ENCODE peak calls at places on chromosomes 6 and 20, in five cellular contexts. One of them, this sample, is unnamed.

GRCh38 chr20:18090044-18090443 is 32.3 kb upstream of the OVOL2 start:
- DNase-seq in sigmoid colon: no peak
- DNase-seq in naive thymus-derived CD4-positive, alpha-beta T cell: no peak
- DNase-seq in IMR-90: no peak
- DNase-seq in Karpas-422: no peak
- DNase-seq in this sample: no peak

GRCh38 chr20:48965189-48965910 is 43.8 kb downstream of the ARFGEF2 start:
- DNase-seq in sigmoid colon: no peak
- DNase-seq in naive thymus-derived CD4-positive, alpha-beta T cell: no peak
- DNase-seq in IMR-90: peak; percentile 72
- DNase-seq in Karpas-422: no peak
- DNase-seq in this sample: peak; percentile 70

GRCh38 chr6:129598244-129599187 is 111.5 kb downstream of the ARHGAP18 start:
- DNase-seq in sigmoid colon: no peak
- DNase-seq in naive thymus-derived CD4-positive, alpha-beta T cell: peak; percentile 37
- DNase-seq in IMR-90: peak; percentile 84
- DNase-seq in Karpas-422: peak; percentile 87
- DNase-seq in this sample: peak; percentile 89

GRCh38 chr6:139010674-139011073 is 17.9 kb upstream of the ABRACL start:
- DNase-seq in sigmoid colon: no peak
- DNase-seq in naive thymus-derived CD4-positive, alpha-beta T cell: no peak
- DNase-seq in IMR-90: no peak
- DNase-seq in Karpas-422: no peak
- DNase-seq in this sample: no peak

GRCh38 chr6:16316741-16317251 is 78.4 kb downstream of the GMPR start:
- DNase-seq in sigmoid colon: no peak
- DNase-seq in naive thymus-derived CD4-positive, alpha-beta T cell: peak; percentile 58
- DNase-seq in IMR-90: peak; percentile 89
- DNase-seq in Karpas-422: peak; percentile 85
- DNase-seq in this sample: peak; percentile 72

GRCh38 chr20:48467622-48468021 is 360.2 kb downstream of the PREX1 start:
- DNase-seq in sigmoid colon: no peak
- DNase-seq in naive thymus-derived CD4-positive, alpha-beta T cell: no peak
- DNase-seq in IMR-90: no peak
- DNase-seq in Karpas-422: peak; percentile 61
- DNase-seq in this sample: no peak

GRCh38 chr6:34381086-34381485 is 11.4 kb downstream of the NUDT3 start:
- DNase-seq in sigmoid colon: no peak
- DNase-seq in naive thymus-derived CD4-positive, alpha-beta T cell: no peak
- DNase-seq in IMR-90: peak; percentile 61
- DNase-seq in Karpas-422: no peak
- DNase-seq in this sample: no peak

GRCh38 chr6:148455225-148455624 is 112.6 kb downstream of the SASH1 start:
- DNase-seq in sigmoid colon: no peak
- DNase-seq in naive thymus-derived CD4-positive, alpha-beta T cell: no peak
- DNase-seq in IMR-90: peak; percentile 90
- DNase-seq in Karpas-422: no peak
- DNase-seq in this sample: no peak

GRCh38 chr6:70823651-70824050 is 133.2 kb downstream of the B3GAT2 start:
- DNase-seq in sigmoid colon: no peak
- DNase-seq in naive thymus-derived CD4-positive, alpha-beta T cell: no peak
- DNase-seq in IMR-90: no peak
- DNase-seq in Karpas-422: no peak
- DNase-seq in this sample: no peak
- H3K4me1 ChIP-seq in sigmoid colon: no peaks in the 10 kb centered on the region
- H3K4me1 ChIP-seq in naive thymus-derived CD4-positive, alpha-beta T cell: no peaks in the 10 kb centered on the region
- H3K4me1 ChIP-seq in IMR-90: no peaks in the 10 kb centered on the region
- H3K4me1 ChIP-seq in Karpas-422: no peaks in the 10 kb centered on the region
- H3K4me1 ChIP-seq in this sample: peaks cover 18% of the 10 kb centered on the region

GRCh38 chr6:118212451-118213173 is 305.5 kb downstream of the SLC35F1 start:
- DNase-seq in sigmoid colon: no peak
- DNase-seq in naive thymus-derived CD4-positive, alpha-beta T cell: no peak
- DNase-seq in IMR-90: no peak
- DNase-seq in Karpas-422: no peak
- DNase-seq in this sample: no peak
- H3K4me3 ChIP-seq in sigmoid colon: no peak overlapping the region
- H3K4me3 ChIP-seq in naive thymus-derived CD4-positive, alpha-beta T cell: no peak overlapping the region
- H3K4me3 ChIP-seq in IMR-90: no peak overlapping the region
- H3K4me3 ChIP-seq in Karpas-422: no peak overlapping the region
- H3K4me3 ChIP-seq in this sample: no peak overlapping the region

GRCh38 chr6:87731818-87732661 is 30.0 kb upstream of the AKIRIN2 start:
- DNase-seq in sigmoid colon: peak; percentile 96
- DNase-seq in naive thymus-derived CD4-positive, alpha-beta T cell: peak; percentile 25
- DNase-seq in IMR-90: peak; percentile 86
- DNase-seq in Karpas-422: no peak
- DNase-seq in this sample: peak; percentile 97
- H3K4me1 ChIP-seq in sigmoid colon: no peaks in the 10 kb centered on the region
- H3K4me1 ChIP-seq in naive thymus-derived CD4-positive, alpha-beta T cell: no peaks in the 10 kb centered on the region
- H3K4me1 ChIP-seq in IMR-90: peaks cover 10% of the 10 kb centered on the region
- H3K4me1 ChIP-seq in Karpas-422: no peaks in the 10 kb centered on the region
- H3K4me1 ChIP-seq in this sample: peaks cover 22% of the 10 kb centered on the region

DNA sequence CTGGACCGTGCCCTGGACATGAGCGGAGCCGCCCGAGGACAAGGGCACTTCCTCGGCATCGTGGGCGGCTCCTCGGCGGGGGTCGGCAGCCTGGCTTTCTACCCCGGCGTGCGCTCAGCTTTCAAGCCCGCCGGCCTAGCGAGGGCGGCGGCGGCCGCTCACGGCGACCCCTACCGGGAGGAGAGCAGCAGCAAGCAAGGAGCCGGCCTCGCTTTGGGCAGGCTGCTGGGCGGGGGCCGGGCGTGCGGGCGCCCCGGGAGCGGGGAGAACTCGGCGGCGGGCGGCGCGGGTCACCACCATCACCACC is 6.7 kb downstream of the PRDM13 start:
- DNase-seq in sigmoid colon: no peak
- DNase-seq in naive thymus-derived CD4-positive, alpha-beta T cell: no peak
- DNase-seq in IMR-90: peak; percentile 18
- DNase-seq in Karpas-422: no peak
- DNase-seq in this sample: peak; percentile 26
- H3K4me3 ChIP-seq in sigmoid colon: peak overlapping the region; percentile 51
- H3K4me3 ChIP-seq in naive thymus-derived CD4-positive, alpha-beta T cell: no peak overlapping the region
- H3K4me3 ChIP-seq in IMR-90: peak overlapping the region; percentile 12
- H3K4me3 ChIP-seq in Karpas-422: no peak overlapping the region
- H3K4me3 ChIP-seq in this sample: peak overlapping the region; percentile 48

GRCh38 chr6:159982726-159983506 is 14.0 kb downstream of the IGF2R start:
- DNase-seq in sigmoid colon: no peak
- DNase-seq in naive thymus-derived CD4-positive, alpha-beta T cell: no peak
- DNase-seq in IMR-90: peak; percentile 33
- DNase-seq in Karpas-422: peak; percentile 52
- DNase-seq in this sample: peak; percentile 58

GRCh38 chr6:159983641-159984080 is 14.8 kb downstream of the IGF2R start:
- DNase-seq in sigmoid colon: no peak
- DNase-seq in naive thymus-derived CD4-positive, alpha-beta T cell: no peak
- DNase-seq in IMR-90: peak; percentile 51
- DNase-seq in Karpas-422: no peak
- DNase-seq in this sample: peak; percentile 44

GRCh38 chr6:159981171-159981571 is 12.3 kb downstream of the IGF2R start:
- DNase-seq in sigmoid colon: no peak
- DNase-seq in naive thymus-derived CD4-positive, alpha-beta T cell: no peak
- DNase-seq in IMR-90: no peak
- DNase-seq in Karpas-422: no peak
- DNase-seq in this sample: no peak

GRCh38 chr6:159980474-159980873 is 11.6 kb downstream of the IGF2R start:
- DNase-seq in sigmoid colon: no peak
- DNase-seq in naive thymus-derived CD4-positive, alpha-beta T cell: no peak
- DNase-seq in IMR-90: no peak
- DNase-seq in Karpas-422: no peak
- DNase-seq in this sample: no peak

GRCh38 chr6:159981591-159982245 is 12.8 kb downstream of the IGF2R start:
- DNase-seq in sigmoid colon: peak; percentile 69
- DNase-seq in naive thymus-derived CD4-positive, alpha-beta T cell: peak; percentile 43
- DNase-seq in IMR-90: peak; percentile 91
- DNase-seq in Karpas-422: peak; percentile 51
- DNase-seq in this sample: peak; percentile 37
- H3K4me1 ChIP-seq in sigmoid colon: no peaks in the 10 kb centered on the region
- H3K4me1 ChIP-seq in naive thymus-derived CD4-positive, alpha-beta T cell: peaks cover 48% of the 10 kb centered on the region
- H3K4me1 ChIP-seq in IMR-90: peaks cover 38% of the 10 kb centered on the region
- H3K4me1 ChIP-seq in Karpas-422: peaks cover 31% of the 10 kb centered on the region
- H3K4me1 ChIP-seq in this sample: peaks cover 68% of the 10 kb centered on the region

GRCh38 chr6:42349753-42350573 is 101.8 kb downstream of the TRERF1 start:
- DNase-seq in sigmoid colon: no peak
- DNase-seq in naive thymus-derived CD4-positive, alpha-beta T cell: no peak
- DNase-seq in IMR-90: peak; percentile 26
- DNase-seq in Karpas-422: no peak
- DNase-seq in this sample: peak; percentile 42
- H3K4me3 ChIP-seq in sigmoid colon: no peak overlapping the region
- H3K4me3 ChIP-seq in naive thymus-derived CD4-positive, alpha-beta T cell: no peak overlapping the region
- H3K4me3 ChIP-seq in IMR-90: no peak overlapping the region
- H3K4me3 ChIP-seq in Karpas-422: no peak overlapping the region
- H3K4me3 ChIP-seq in this sample: no peak overlapping the region

This sample was measured in adipocyte.